ENCODE peak calls at places on chromosome 5, in six cellular contexts. One of them, this sample, is unnamed. For H3K9me2, the result is how much of the 10 kb centered on the place peaks cover.

GRCh38 chr5:141487131-141487530 is 1.8 kb upstream of the PCDHGC5 start:
- DNase-seq in HCT116: no peak
- DNase-seq in GM23338: no peak
- DNase-seq in OCI-LY7: no peak
- DNase-seq in MM.1S: no peak
- DNase-seq in PC-9: no peak
- DNase-seq in this sample: no peak

GRCh38 chr5:125874057-125874456 is 549.2 kb upstream of the GRAMD2B start:
- DNase-seq in HCT116: no peak
- DNase-seq in GM23338: no peak
- DNase-seq in OCI-LY7: no peak
- DNase-seq in MM.1S: no peak
- DNase-seq in PC-9: peak
- DNase-seq in this sample: no peak

GRCh38 chr5:142685418-142686209 is at the start of gene FGF1:
- DNase-seq in HCT116: no peak
- DNase-seq in GM23338: no peak
- DNase-seq in OCI-LY7: no peak
- DNase-seq in MM.1S: no peak
- DNase-seq in PC-9: no peak
- DNase-seq in this sample: no peak

GRCh38 chr5:53475320-53475719 is 5.1 kb upstream of the FST start:
- DNase-seq in HCT116: no peak
- DNase-seq in GM23338: no peak
- DNase-seq in OCI-LY7: no peak
- DNase-seq in MM.1S: no peak
- DNase-seq in PC-9: no peak
- DNase-seq in this sample: no peak

GRCh38 chr5:168893231-168893630 is 314.1 kb upstream of the PANK3 start:
- DNase-seq in HCT116: no peak
- DNase-seq in GM23338: no peak
- DNase-seq in OCI-LY7: no peak
- DNase-seq in MM.1S: no peak
- DNase-seq in PC-9: no peak
- DNase-seq in this sample: no peak

GRCh38 chr5:26486631-26487030 is 551.8 kb downstream of the CDH9 start:
- DNase-seq in HCT116: no peak
- DNase-seq in GM23338: no peak
- DNase-seq in OCI-LY7: no peak
- DNase-seq in MM.1S: no peak
- DNase-seq in PC-9: no peak
- DNase-seq in this sample: no peak

GRCh38 chr5:41371741-41372140 is 138.7 kb downstream of the PLCXD3 start:
- DNase-seq in HCT116: no peak
- DNase-seq in GM23338: no peak
- DNase-seq in OCI-LY7: no peak
- DNase-seq in MM.1S: no peak
- DNase-seq in PC-9: peak
- DNase-seq in this sample: no peak

GRCh38 chr5:171612749-171613148 is 172.9 kb upstream of the SMIM23 start:
- DNase-seq in HCT116: no peak
- DNase-seq in GM23338: no peak
- DNase-seq in OCI-LY7: no peak
- DNase-seq in MM.1S: no peak
- DNase-seq in PC-9: no peak
- DNase-seq in this sample: no peak

GRCh38 chr5:88819332-88819999 is 63.5 kb downstream of the MEF2C start:
- DNase-seq in HCT116: no peak
- DNase-seq in GM23338: peak
- DNase-seq in OCI-LY7: no peak
- DNase-seq in MM.1S: peak
- DNase-seq in PC-9: no peak
- DNase-seq in this sample: no peak

GRCh38 chr5:173869316-173869715 is 18.8 kb upstream of the CPEB4 start:
- DNase-seq in HCT116: no peak
- DNase-seq in GM23338: no peak
- DNase-seq in OCI-LY7: no peak
- DNase-seq in MM.1S: no peak
- DNase-seq in PC-9: no peak
- DNase-seq in this sample: no peak

GRCh38 chr5:115460476-115460875 is 84.1 kb downstream of the FEM1C start:
- DNase-seq in HCT116: peak
- DNase-seq in GM23338: no peak
- DNase-seq in OCI-LY7: no peak
- DNase-seq in MM.1S: no peak
- DNase-seq in PC-9: peak
- DNase-seq in this sample: peak

GRCh38 chr5:1732238-1732880 is 67.3 kb downstream of the MRPL36 start:
- DNase-seq in HCT116: no peak
- DNase-seq in GM23338: no peak
- DNase-seq in OCI-LY7: no peak
- DNase-seq in MM.1S: no peak
- DNase-seq in PC-9: no peak
- DNase-seq in this sample: no peak

GRCh38 chr5:62578540-62578939 is at the start of gene LRRC70:
- DNase-seq in HCT116: no peak
- DNase-seq in GM23338: peak
- DNase-seq in OCI-LY7: peak
- DNase-seq in MM.1S: peak
- DNase-seq in PC-9: no peak
- DNase-seq in this sample: peak

GRCh38 chr5:7546555-7546954 is 150.6 kb downstream of the ADCY2 start:
- DNase-seq in HCT116: no peak
- DNase-seq in GM23338: no peak
- DNase-seq in OCI-LY7: no peak
- DNase-seq in MM.1S: no peak
- DNase-seq in PC-9: no peak
- DNase-seq in this sample: no peak

GRCh38 chr5:88089757-88090390 is 178.8 kb downstream of the TMEM161B start:
- DNase-seq in HCT116: no peak
- DNase-seq in GM23338: peak
- DNase-seq in OCI-LY7: no peak
- DNase-seq in MM.1S: no peak
- DNase-seq in PC-9: no peak
- DNase-seq in this sample: no peak

GRCh38 chr5:56900858-56901578 is 8.4 kb upstream of the SETD9 start:
- DNase-seq in HCT116: peak
- DNase-seq in GM23338: peak
- DNase-seq in OCI-LY7: peak
- DNase-seq in MM.1S: peak
- DNase-seq in PC-9: no peak
- DNase-seq in this sample: peak

GRCh38 chr5:1008451-1009358 is at the start of gene NKD2:
- DNase-seq in HCT116: no peak
- DNase-seq in GM23338: peak
- DNase-seq in OCI-LY7: peak
- DNase-seq in MM.1S: peak
- DNase-seq in PC-9: no peak
- DNase-seq in this sample: peak

GRCh38 chr5:132065951-132066701 is 5.7 kb downstream of the IL3 start:
- DNase-seq in HCT116: no peak
- DNase-seq in GM23338: no peak
- DNase-seq in OCI-LY7: no peak
- DNase-seq in MM.1S: no peak
- DNase-seq in PC-9: no peak
- DNase-seq in this sample: no peak

GRCh38 chr5:139964266-139964993 is 78.7 kb downstream of the NRG2 start:
- DNase-seq in HCT116: no peak
- DNase-seq in GM23338: no peak
- DNase-seq in OCI-LY7: no peak
- DNase-seq in MM.1S: no peak
- DNase-seq in PC-9: no peak
- DNase-seq in this sample: no peak

GRCh38 chr5:179874136-179874535 is 15.5 kb upstream of the MRNIP start:
- DNase-seq in HCT116: no peak
- DNase-seq in GM23338: no peak
- DNase-seq in OCI-LY7: no peak
- DNase-seq in MM.1S: no peak
- DNase-seq in PC-9: no peak
- DNase-seq in this sample: no peak

GRCh38 chr5:110768138-110768845 is 29.5 kb downstream of the SLC25A46 start:
- DNase-seq in HCT116: no peak
- DNase-seq in GM23338: peak
- DNase-seq in OCI-LY7: no peak
- DNase-seq in MM.1S: no peak
- DNase-seq in PC-9: no peak
- DNase-seq in this sample: no peak

GRCh38 chr5:176888016-176888864 is 10.9 kb downstream of the HK3 start:
- DNase-seq in HCT116: no peak
- DNase-seq in GM23338: no peak
- DNase-seq in OCI-LY7: no peak
- DNase-seq in MM.1S: no peak
- DNase-seq in PC-9: peak
- DNase-seq in this sample: no peak

GRCh38 chr5:143569722-143570567 is 166.5 kb upstream of the NR3C1 start:
- DNase-seq in HCT116: no peak
- DNase-seq in GM23338: no peak
- DNase-seq in OCI-LY7: no peak
- DNase-seq in MM.1S: no peak
- DNase-seq in PC-9: no peak
- DNase-seq in this sample: peak

GRCh38 chr5:112216140-112216539 is 202.9 kb downstream of the EPB41L4A start:
- DNase-seq in HCT116: no peak
- DNase-seq in GM23338: no peak
- DNase-seq in OCI-LY7: no peak
- DNase-seq in MM.1S: no peak
- DNase-seq in PC-9: no peak
- DNase-seq in this sample: no peak

GRCh38 chr5:155004138-155004744 is 9.3 kb upstream of the KIF4B start:
- DNase-seq in HCT116: peak
- DNase-seq in GM23338: peak
- DNase-seq in OCI-LY7: peak
- DNase-seq in MM.1S: peak
- DNase-seq in PC-9: no peak
- DNase-seq in this sample: peak

GRCh38 chr5:10704949-10705621 is 55.9 kb downstream of the DAP start:
- DNase-seq in HCT116: peak
- DNase-seq in GM23338: no peak
- DNase-seq in OCI-LY7: no peak
- DNase-seq in MM.1S: no peak
- DNase-seq in PC-9: peak
- DNase-seq in this sample: no peak

GRCh38 chr5:68178579-68178978 is 37.0 kb upstream of the PIK3R1 start:
- DNase-seq in HCT116: peak
- DNase-seq in GM23338: no peak
- DNase-seq in OCI-LY7: no peak
- DNase-seq in MM.1S: no peak
- DNase-seq in PC-9: peak
- DNase-seq in this sample: peak

GRCh38 chr5:39005566-39006232 is 68.5 kb downstream of the RICTOR start:
- DNase-seq in HCT116: no peak
- DNase-seq in GM23338: peak
- DNase-seq in OCI-LY7: peak
- DNase-seq in MM.1S: no peak
- DNase-seq in PC-9: no peak
- DNase-seq in this sample: peak

GRCh38 chr5:39009280-39009679 is 64.9 kb downstream of the RICTOR start:
- DNase-seq in HCT116: no peak
- DNase-seq in GM23338: no peak
- DNase-seq in OCI-LY7: no peak
- DNase-seq in MM.1S: no peak
- DNase-seq in PC-9: no peak
- DNase-seq in this sample: no peak

GRCh38 chr5:39013938-39014337 is 60.3 kb downstream of the RICTOR start:
- DNase-seq in HCT116: no peak
- DNase-seq in GM23338: no peak
- DNase-seq in OCI-LY7: no peak
- DNase-seq in MM.1S: no peak
- DNase-seq in PC-9: no peak
- DNase-seq in this sample: no peak

GRCh38 chr5:39006650-39007049 is 67.5 kb downstream of the RICTOR start:
- DNase-seq in HCT116: no peak
- DNase-seq in GM23338: no peak
- DNase-seq in OCI-LY7: no peak
- DNase-seq in MM.1S: no peak
- DNase-seq in PC-9: no peak
- DNase-seq in this sample: no peak

DNA sequence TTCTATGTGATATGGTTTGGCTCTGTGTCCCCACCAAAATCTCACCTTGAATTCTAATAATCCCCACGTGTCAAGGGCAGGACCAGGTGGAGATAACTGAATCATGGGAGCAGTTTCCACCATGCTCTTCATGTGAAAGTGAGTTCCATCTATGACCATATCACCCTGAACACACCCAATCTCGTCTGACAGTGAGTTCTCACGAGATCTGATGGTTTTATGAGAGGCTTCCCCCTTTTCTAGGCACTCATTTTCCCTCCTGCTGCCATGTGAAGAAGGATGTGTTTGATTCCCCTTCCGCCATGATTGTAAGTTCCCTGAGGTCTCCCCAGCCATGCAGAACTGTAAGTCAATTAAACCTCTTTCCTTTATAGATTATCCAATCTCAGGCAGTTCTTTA is 64.2 kb downstream of the RICTOR start:
- DNase-seq in HCT116: no peak
- DNase-seq in GM23338: no peak
- DNase-seq in OCI-LY7: no peak
- DNase-seq in MM.1S: no peak
- DNase-seq in PC-9: no peak
- DNase-seq in this sample: no peak
- H3K27ac ChIP-seq in HCT116: no peak
- H3K27ac ChIP-seq in GM23338: no peak
- H3K27ac ChIP-seq in OCI-LY7: no peak
- H3K27ac ChIP-seq in MM.1S: no peak
- H3K27ac ChIP-seq in PC-9: no peak
- H3K27ac ChIP-seq in this sample: no peak

DNA sequence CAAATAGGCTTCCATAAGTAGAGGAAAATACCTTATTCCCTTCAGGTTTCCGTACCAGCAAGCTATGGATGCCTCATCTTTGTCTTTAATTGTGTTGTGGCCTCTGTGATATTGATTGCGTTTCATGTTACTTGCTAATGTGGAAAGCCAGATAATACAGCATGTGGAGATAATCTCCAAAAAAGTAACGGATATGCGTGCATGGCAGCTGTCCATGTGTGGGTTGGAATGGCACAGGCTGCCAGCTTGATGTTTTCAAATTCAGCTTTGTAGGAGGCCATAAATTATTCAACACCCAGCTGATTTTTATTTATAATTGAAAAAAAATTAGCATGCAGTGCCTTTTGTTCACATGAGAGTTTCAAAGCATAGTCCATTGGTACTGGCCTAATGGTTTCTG is 144.9 kb downstream of the GIN1 start:
- DNase-seq in HCT116: no peak
- DNase-seq in GM23338: no peak
- DNase-seq in OCI-LY7: no peak
- DNase-seq in MM.1S: no peak
- DNase-seq in PC-9: no peak
- DNase-seq in this sample: no peak
- H3K9me2 ChIP-seq in HCT116: under half
- H3K9me2 ChIP-seq in GM23338: under half
- H3K9me2 ChIP-seq in OCI-LY7: under half
- H3K9me2 ChIP-seq in MM.1S: under half
- H3K9me2 ChIP-seq in PC-9: under half
- H3K9me2 ChIP-seq in this sample: under half

GRCh38 chr5:149829954-149830353 is 99.8 kb downstream of the PPARGC1B start:
- DNase-seq in HCT116: no peak
- DNase-seq in GM23338: peak
- DNase-seq in OCI-LY7: peak
- DNase-seq in MM.1S: no peak
- DNase-seq in PC-9: no peak
- DNase-seq in this sample: no peak
- TF ChIP-seq CTCF in HCT116: peak
- TF ChIP-seq CTCF in GM23338: peak
- TF ChIP-seq CTCF in OCI-LY7: peak
- TF ChIP-seq CTCF in MM.1S: no peak
- TF ChIP-seq CTCF in PC-9: peak
- TF ChIP-seq CTCF in this sample: no peak

GRCh38 chr5:150505041-150505511 is 2.9 kb upstream of the NDST1 start:
- DNase-seq in HCT116: no peak
- DNase-seq in GM23338: no peak
- DNase-seq in OCI-LY7: no peak
- DNase-seq in MM.1S: no peak
- DNase-seq in PC-9: no peak
- DNase-seq in this sample: no peak
- H3K27ac ChIP-seq in HCT116: no peak
- H3K27ac ChIP-seq in GM23338: no peak
- H3K27ac ChIP-seq in OCI-LY7: no peak
- H3K27ac ChIP-seq in MM.1S: no peak
- H3K27ac ChIP-seq in PC-9: no peak
- H3K27ac ChIP-seq in this sample: no peak

This sample was measured in hepatocyte.